ENCODE peak calls at places on chromosomes 1 and 21, in six cellular contexts. I, J, D, H, R and N are unnamed samples.

GRCh38 chr1:231584117-231584516 is 42.5 kb upstream of the DISC1 start:
- DNase-seq in I (peak; percentile 49), J (no peak), D (peak; percentile 53), H (no peak), R (no peak), N (no peak)

GRCh38 chr1:185670187-185670627 is 64.0 kb upstream of the HMCN1 start:
- DNase-seq in I (peak; percentile 19), J (peak; percentile 33), D (peak; percentile 46), H (peak; percentile 27), R (no peak), N (peak; percentile 20)

GRCh38 chr1:27563407-27564263 is 40.3 kb downstream of the AHDC1 start:
- DNase-seq in I (peak; percentile 35), J (peak; percentile 82), D (no peak), H (no peak), R (no peak), N (no peak)

GRCh38 chr1:94100785-94101612 is 19.9 kb downstream of the ABCA4 start:
- DNase-seq in I (no peak), J (no peak), D (no peak), H (no peak), R (no peak), N (no peak)

GRCh38 chr1:37177230-37177864 is 143.0 kb upstream of the GRIK3 start:
- DNase-seq in I (peak; percentile 54), J (no peak), D (peak; percentile 46), H (no peak), R (no peak), N (no peak)

GRCh38 chr1:89734437-89734836 is 86.4 kb upstream of the LRRC8D start:
- DNase-seq in I (no peak), J (no peak), D (no peak), H (no peak), R (no peak), N (no peak)

GRCh38 chr1:243407284-243408018 is 151.6 kb downstream of the SDCCAG8 start:
- DNase-seq in I (no peak), J (no peak), D (no peak), H (no peak), R (no peak), N (no peak)

GRCh38 chr21:29638761-29639327 is 301.0 kb downstream of the GRIK1 start:
- DNase-seq in I (no peak), J (no peak), D (peak; percentile 27), H (no peak), R (no peak), N (no peak)

GRCh38 chr21:34707876-34708325 is 39.1 kb downstream of the CLIC6 start:
- DNase-seq in I (no peak), J (no peak), D (no peak), H (no peak), R (no peak), N (no peak)

GRCh38 chr1:244419004-244419403 is 32.7 kb downstream of the ADSS2 start:
- DNase-seq in I (no peak), J (no peak), D (no peak), H (no peak), R (no peak), N (no peak)